ENCODE peak calls at places on chromosome 21, in nine cellular contexts. M, P, D, G, Y, J, I, S and E are unnamed samples.

GRCh38 chr21:46457801-46458314 is 833 bp upstream of the DIP2A start:
- DNase-seq in M (no peak), P (no peak), D (no peak), G (peak; percentile 87), Y (peak; percentile 11), J (peak; percentile 54), I (peak; percentile 30), S (no peak), E (peak; percentile 34)

GRCh38 chr21:35077975-35078374 is 28.9 kb upstream of the RUNX1 start:
- DNase-seq in M (no peak), P (no peak), D (no peak), G (no peak), Y (no peak), J (no peak), I (no peak), S (no peak), E (no peak)

GRCh38 chr21:32949701-32950100 is 76.0 kb upstream of the OLIG2 start:
- DNase-seq in M (no peak), P (no peak), D (no peak), G (no peak), Y (no peak), J (no peak), I (no peak), S (no peak), E (no peak)

GRCh38 chr21:42554251-42554937 is 40.7 kb downstream of the SLC37A1 start:
- DNase-seq in M (no peak), P (no peak), D (no peak), G (no peak), Y (no peak), J (no peak), I (no peak), S (no peak), E (no peak)

GRCh38 chr21:38438476-38438893 is 59.8 kb downstream of the ERG start:
- DNase-seq in M (no peak), P (no peak), D (no peak), G (peak; percentile 85), Y (no peak), J (no peak), I (peak; percentile 19), S (no peak), E (no peak)

GRCh38 chr21:15140321-15141019 is 75.7 kb upstream of the NRIP1 start:
- DNase-seq in M (no peak), P (no peak), D (no peak), G (no peak), Y (no peak), J (no peak), I (peak; percentile 67), S (no peak), E (no peak)

GRCh38 chr21:46624050-46624449 is 11.4 kb upstream of the PRMT2 start:
- DNase-seq in M (no peak), P (no peak), D (no peak), G (no peak), Y (no peak), J (no peak), I (no peak), S (no peak), E (no peak)

GRCh38 chr21:27688773-27689172 is 721.9 kb upstream of the ADAMTS5 start:
- DNase-seq in M (no peak), P (no peak), D (no peak), G (no peak), Y (no peak), J (no peak), I (no peak), S (no peak), E (no peak)

GRCh38 chr21:42153046-42153685 is 65.8 kb upstream of the ABCG1 start:
- DNase-seq in M (no peak), P (no peak), D (no peak), G (peak; percentile 70), Y (no peak), J (no peak), I (no peak), S (no peak), E (no peak)

GRCh38 chr21:39347537-39347936 is 1.4 kb downstream of the HMGN1 start:
- DNase-seq in M (no peak), P (no peak), D (no peak), G (no peak), Y (no peak), J (peak; percentile 24), I (no peak), S (no peak), E (no peak)

GRCh38 chr21:25818156-25818950 is 83.6 kb downstream of the GABPA start:
- DNase-seq in M (no peak), P (no peak), D (no peak), G (no peak), Y (no peak), J (no peak), I (no peak), S (no peak), E (no peak)

GRCh38 chr21:42300956-42301355 is 14.3 kb downstream of the TFF3 start:
- DNase-seq in M (no peak), P (no peak), D (no peak), G (peak; percentile 47), Y (no peak), J (no peak), I (no peak), S (no peak), E (no peak)

GRCh38 chr21:44083631-44084291 is 23.4 kb upstream of the PWP2 start:
- DNase-seq in M (peak; percentile 55), P (no peak), D (peak; percentile 51), G (no peak), Y (peak; percentile 46), J (peak; percentile 87), I (no peak), S (no peak), E (peak; percentile 74)

GRCh38 chr21:24955275-24955961 is 651.9 kb downstream of the MRPL39 start:
- DNase-seq in M (no peak), P (no peak), D (no peak), G (no peak), Y (no peak), J (no peak), I (no peak), S (no peak), E (no peak)

GRCh38 chr21:45736705-45737484 is 93.4 kb downstream of the PCBP3 start:
- DNase-seq in M (no peak), P (no peak), D (no peak), G (no peak), Y (no peak), J (no peak), I (no peak), S (no peak), E (no peak)

GRCh38 chr21:43290529-43291346 is 121.9 kb downstream of the CRYAA start:
- DNase-seq in M (no peak), P (no peak), D (no peak), G (peak; percentile 69), Y (no peak), J (no peak), I (no peak), S (peak; percentile 43), E (no peak)

GRCh38 chr21:40531421-40531820 is 315.5 kb downstream of the DSCAM start:
- DNase-seq in M (no peak), P (no peak), D (no peak), G (no peak), Y (no peak), J (no peak), I (no peak), S (no peak), E (no peak)

GRCh38 chr21:42937960-42938580 is 12.6 kb upstream of the ERVH48-1 start:
- DNase-seq in M (no peak), P (no peak), D (no peak), G (no peak), Y (no peak), J (no peak), I (no peak), S (no peak), E (no peak)

GRCh38 chr21:25107708-25108107 is 499.6 kb downstream of the MRPL39 start:
- DNase-seq in M (no peak), P (no peak), D (no peak), G (no peak), Y (no peak), J (no peak), I (no peak), S (no peak), E (no peak)